ENCODE peak calls at places on chromosomes 4 and X, in six cellular contexts. One of them, this sample, is unnamed.
A peak's percentile ranks its signal among the peaks of the same experiment; 100 is the strongest.

GRCh38 chr4:183840311-183840710 is 64.8 kb upstream of the STOX2 start:
- DNase-seq in CD8-positive, alpha-beta memory T cell: peak; percentile 41
- DNase-seq in G401: peak; percentile 86
- DNase-seq in midbrain: peak; percentile 89
- DNase-seq in Daoy: peak; percentile 59
- DNase-seq in T-helper 9 cell: peak; percentile 45
- DNase-seq in this sample: peak; percentile 66

GRCh38 chr4:8864912-8865680 is 6.5 kb downstream of the HMX1 start:
- DNase-seq in CD8-positive, alpha-beta memory T cell: no peak
- DNase-seq in G401: no peak
- DNase-seq in midbrain: no peak
- DNase-seq in Daoy: no peak
- DNase-seq in T-helper 9 cell: no peak
- DNase-seq in this sample: no peak

GRCh38 chrX:1521459-1521956 is 15.5 kb downstream of the P2RY8 start:
- DNase-seq in CD8-positive, alpha-beta memory T cell: peak; percentile 47
- DNase-seq in G401: no peak
- DNase-seq in midbrain: no peak
- DNase-seq in Daoy: no peak
- DNase-seq in T-helper 9 cell: peak; percentile 47
- DNase-seq in this sample: no peak

GRCh38 chr4:26069218-26069617 is 155.2 kb downstream of the SMIM20 start:
- DNase-seq in CD8-positive, alpha-beta memory T cell: no peak
- DNase-seq in G401: peak; percentile 41
- DNase-seq in midbrain: no peak
- DNase-seq in Daoy: peak; percentile 54
- DNase-seq in T-helper 9 cell: no peak
- DNase-seq in this sample: no peak

GRCh38 chrX:1700757-1701156 is 85.9 kb downstream of the ASMT start:
- DNase-seq in CD8-positive, alpha-beta memory T cell: no peak
- DNase-seq in G401: no peak
- DNase-seq in midbrain: no peak
- DNase-seq in Daoy: peak; percentile 10
- DNase-seq in T-helper 9 cell: no peak
- DNase-seq in this sample: no peak

GRCh38 chr4:70110917-70111316 is 43.1 kb upstream of the PRR27 start:
- DNase-seq in CD8-positive, alpha-beta memory T cell: no peak
- DNase-seq in G401: no peak
- DNase-seq in midbrain: no peak
- DNase-seq in Daoy: no peak
- DNase-seq in T-helper 9 cell: no peak
- DNase-seq in this sample: no peak

GRCh38 chr4:8191136-8191747 is 7.8 kb upstream of the SH3TC1 start:
- DNase-seq in CD8-positive, alpha-beta memory T cell: no peak
- DNase-seq in G401: no peak
- DNase-seq in midbrain: peak; percentile 42
- DNase-seq in Daoy: peak; percentile 88
- DNase-seq in T-helper 9 cell: no peak
- DNase-seq in this sample: no peak

GRCh38 chr4:126548890-126549289 is 1083.9 kb upstream of the INTU start:
- DNase-seq in CD8-positive, alpha-beta memory T cell: no peak
- DNase-seq in G401: no peak
- DNase-seq in midbrain: no peak
- DNase-seq in Daoy: no peak
- DNase-seq in T-helper 9 cell: no peak
- DNase-seq in this sample: no peak

GRCh38 chr4:94574050-94574449 is 122.3 kb downstream of the PDLIM5 start:
- DNase-seq in CD8-positive, alpha-beta memory T cell: no peak
- DNase-seq in G401: no peak
- DNase-seq in midbrain: no peak
- DNase-seq in Daoy: no peak
- DNase-seq in T-helper 9 cell: no peak
- DNase-seq in this sample: no peak

GRCh38 chr4:8182858-8183725 is 16.0 kb upstream of the SH3TC1 start:
- DNase-seq in CD8-positive, alpha-beta memory T cell: no peak
- DNase-seq in G401: no peak
- DNase-seq in midbrain: no peak
- DNase-seq in Daoy: peak; percentile 87
- DNase-seq in T-helper 9 cell: no peak
- DNase-seq in this sample: peak; percentile 35

GRCh38 chr4:148075438-148075837 is 343.6 kb downstream of the ARHGAP10 start:
- DNase-seq in CD8-positive, alpha-beta memory T cell: no peak
- DNase-seq in G401: no peak
- DNase-seq in midbrain: no peak
- DNase-seq in Daoy: no peak
- DNase-seq in T-helper 9 cell: no peak
- DNase-seq in this sample: no peak

GRCh38 chr4:39104255-39104654 is 42.2 kb downstream of the KLHL5 start:
- DNase-seq in CD8-positive, alpha-beta memory T cell: no peak
- DNase-seq in G401: no peak
- DNase-seq in midbrain: no peak
- DNase-seq in Daoy: peak; percentile 42
- DNase-seq in T-helper 9 cell: no peak
- DNase-seq in this sample: no peak

GRCh38 chr4:10965196-10965595 is 280.6 kb upstream of the CLNK start:
- DNase-seq in CD8-positive, alpha-beta memory T cell: no peak
- DNase-seq in G401: peak; percentile 21
- DNase-seq in midbrain: no peak
- DNase-seq in Daoy: no peak
- DNase-seq in T-helper 9 cell: no peak
- DNase-seq in this sample: no peak

GRCh38 chrX:148457279-148457678 is 43.1 kb upstream of the AFF2 start:
- DNase-seq in CD8-positive, alpha-beta memory T cell: no peak
- DNase-seq in G401: no peak
- DNase-seq in midbrain: no peak
- DNase-seq in Daoy: no peak
- DNase-seq in T-helper 9 cell: no peak
- DNase-seq in this sample: no peak

GRCh38 chrX:55908685-55909212 is 191.2 kb downstream of the RRAGB start:
- DNase-seq in CD8-positive, alpha-beta memory T cell: no peak
- DNase-seq in G401: peak; percentile 43
- DNase-seq in midbrain: peak; percentile 6
- DNase-seq in Daoy: no peak
- DNase-seq in T-helper 9 cell: no peak
- DNase-seq in this sample: no peak

GRCh38 chrX:275476-275966 is 5.7 kb upstream of the PLCXD1 start:
- DNase-seq in CD8-positive, alpha-beta memory T cell: no peak
- DNase-seq in G401: no peak
- DNase-seq in midbrain: no peak
- DNase-seq in Daoy: no peak
- DNase-seq in T-helper 9 cell: no peak
- DNase-seq in this sample: no peak

GRCh38 chr4:48138936-48139335 is 4.9 kb upstream of the TXK start:
- DNase-seq in CD8-positive, alpha-beta memory T cell: no peak
- DNase-seq in G401: no peak
- DNase-seq in midbrain: no peak
- DNase-seq in Daoy: no peak
- DNase-seq in T-helper 9 cell: no peak
- DNase-seq in this sample: no peak

GRCh38 chr4:40227284-40227683 is 30.5 kb downstream of the RHOH start:
- DNase-seq in CD8-positive, alpha-beta memory T cell: no peak
- DNase-seq in G401: no peak
- DNase-seq in midbrain: peak; percentile 2
- DNase-seq in Daoy: no peak
- DNase-seq in T-helper 9 cell: no peak
- DNase-seq in this sample: no peak

GRCh38 chr4:147034372-147034771 is 88.7 kb upstream of the TTC29 start:
- DNase-seq in CD8-positive, alpha-beta memory T cell: no peak
- DNase-seq in G401: no peak
- DNase-seq in midbrain: no peak
- DNase-seq in Daoy: no peak
- DNase-seq in T-helper 9 cell: no peak
- DNase-seq in this sample: no peak

GRCh38 chr4:72112514-72113156 is 80.8 kb downstream of the NPFFR2 start:
- DNase-seq in CD8-positive, alpha-beta memory T cell: no peak
- DNase-seq in G401: no peak
- DNase-seq in midbrain: no peak
- DNase-seq in Daoy: peak; percentile 49
- DNase-seq in T-helper 9 cell: no peak
- DNase-seq in this sample: no peak

GRCh38 chrX:47802589-47802988 is 34.1 kb upstream of the ZNF81 start:
- DNase-seq in CD8-positive, alpha-beta memory T cell: no peak
- DNase-seq in G401: peak; percentile 71
- DNase-seq in midbrain: no peak
- DNase-seq in Daoy: peak; percentile 4
- DNase-seq in T-helper 9 cell: no peak
- DNase-seq in this sample: no peak

GRCh38 chr4:110945600-110945999 is 322.7 kb upstream of the PITX2 start:
- DNase-seq in CD8-positive, alpha-beta memory T cell: no peak
- DNase-seq in G401: no peak
- DNase-seq in midbrain: no peak
- DNase-seq in Daoy: no peak
- DNase-seq in T-helper 9 cell: no peak
- DNase-seq in this sample: no peak

GRCh38 chr4:64417974-64418373 is 8.7 kb upstream of the TECRL start:
- DNase-seq in CD8-positive, alpha-beta memory T cell: no peak
- DNase-seq in G401: peak; percentile 16
- DNase-seq in midbrain: no peak
- DNase-seq in Daoy: no peak
- DNase-seq in T-helper 9 cell: no peak
- DNase-seq in this sample: no peak

GRCh38 chr4:88697588-88698329 is at the start of gene NAP1L5:
- DNase-seq in CD8-positive, alpha-beta memory T cell: peak; percentile 63
- DNase-seq in G401: peak; percentile 81
- DNase-seq in midbrain: peak; percentile 69
- DNase-seq in Daoy: peak; percentile 61
- DNase-seq in T-helper 9 cell: peak; percentile 62
- DNase-seq in this sample: peak; percentile 58